ENCODE peak calls at places on chromosomes 7 and 10, in ten cellular contexts. H is AG04450; P is H9; G is stimulated activated naive B cell treated with anti-CD40 and anti-IgM and Interleukin-4, amounts not matched to agents 10 μg/mL and 1 μg/mL and 100 μg/mL, for 72 hours; U is amniotic epithelial cell; O is activated T-cell treated with anti-CD3 and anti-CD28 coated beads, Interleukin-2, amount 50 U/mL, for 72 hours; V is left ventricle myocardium superior; T is left cardiac atrium; J is mucosa of descending colon; Z is anterior cingulate cortex. M is an unnamed sample.

GRCh38 chr10:22846294-22846693 is 81.6 kb upstream of the ARMC3 start:
- DNase-seq in H (no peak), P (no peak), G (no peak), U (no peak), O (no peak), V (no peak), T (no peak), J (no peak), Z (no peak), M (no peak)

GRCh38 chr7:99452541-99452940 is 13.4 kb downstream of the ATP5MF start:
- DNase-seq in H (no peak), P (no peak), G (no peak), U (no peak), O (no peak), V (no peak), T (no peak), J (no peak), Z (no peak), M (no peak)

GRCh38 chr10:61541960-61542359 is 88.8 kb upstream of the TMEM26 start:
- DNase-seq in H (no peak), P (no peak), G (no peak), U (no peak), O (no peak), V (no peak), T (no peak), J (no peak), Z (no peak), M (no peak)

GRCh38 chr7:156667110-156667436 is 26.5 kb downstream of the RNF32 start:
- DNase-seq in H (no peak), P (no peak), G (no peak), U (no peak), O (no peak), V (no peak), T (no peak), J (no peak), Z (no peak), M (no peak)

GRCh38 chr10:86678999-86679792 is 10.9 kb downstream of the LDB3 start:
- DNase-seq in H (no peak), P (no peak), G (no peak), U (no peak), O (no peak), V (no peak), T (no peak), J (peak; percentile 47), Z (no peak), M (no peak)

GRCh38 chr10:71133710-71134686 is 78.4 kb upstream of the UNC5B start:
- DNase-seq in H (no peak), P (peak; percentile 14), G (no peak), U (no peak), O (no peak), V (no peak), T (no peak), J (no peak), Z (no peak), M (no peak)

GRCh38 chr7:132561763-132562162 is 14.5 kb downstream of the PLXNA4 start:
- DNase-seq in H (no peak), P (no peak), G (no peak), U (no peak), O (no peak), V (no peak), T (no peak), J (no peak), Z (no peak), M (no peak)

GRCh38 chr10:2891770-2892124 is 175.6 kb upstream of the PFKP start:
- DNase-seq in H (no peak), P (no peak), G (no peak), U (no peak), O (no peak), V (no peak), T (no peak), J (no peak), Z (no peak), M (no peak)

GRCh38 chr10:110258542-110258941 is 46.2 kb downstream of the SMNDC1 start:
- DNase-seq in H (no peak), P (no peak), G (no peak), U (no peak), O (no peak), V (no peak), T (no peak), J (no peak), Z (no peak), M (no peak)

GRCh38 chr10:59077855-59078254 is 98.6 kb upstream of the PHYHIPL start:
- DNase-seq in H (no peak), P (no peak), G (no peak), U (no peak), O (no peak), V (no peak), T (no peak), J (no peak), Z (no peak), M (no peak)

GRCh38 chr7:24706211-24707165 is 50.8 kb downstream of the GSDME start:
- DNase-seq in H (no peak), P (no peak), G (no peak), U (no peak), O (no peak), V (no peak), T (no peak), J (no peak), Z (no peak), M (no peak)

GRCh38 chr10:102384606-102385429 is 10.7 kb upstream of the NFKB2 start:
- DNase-seq in H (no peak), P (no peak), G (no peak), U (peak; percentile 75), O (no peak), V (no peak), T (no peak), J (no peak), Z (no peak), M (no peak)

GRCh38 chr7:29113384-29114102 is 32.8 kb downstream of the CPVL start:
- DNase-seq in H (no peak), P (peak; percentile 52), G (peak; percentile 38), U (peak; percentile 17), O (no peak), V (no peak), T (no peak), J (peak; percentile 70), Z (no peak), M (peak; percentile 31)

GRCh38 chr7:48875300-48875916 is 48.9 kb upstream of the CDC14C start:
- DNase-seq in H (no peak), P (peak; percentile 73), G (no peak), U (no peak), O (no peak), V (peak; percentile 67), T (peak; percentile 39), J (peak; percentile 29), Z (no peak), M (no peak)

GRCh38 chr7:131327049-131327625 is 539 bp upstream of the MKLN1 start:
- DNase-seq in H (no peak), P (peak; percentile 57), G (no peak), U (peak; percentile 82), O (peak; percentile 22), V (no peak), T (no peak), J (peak; percentile 68), Z (peak; percentile 62), M (no peak)

GRCh38 chr7:47266131-47266706 is 315.7 kb downstream of the TNS3 start:
- DNase-seq in H (peak; percentile 20), P (peak; percentile 68), G (peak; percentile 41), U (peak; percentile 61), O (peak; percentile 60), V (peak; percentile 65), T (peak; percentile 44), J (peak; percentile 76), Z (peak; percentile 6), M (no peak)

GRCh38 chr7:88401009-88401623 is 94.4 kb upstream of the STEAP4 start:
- DNase-seq in H (no peak), P (no peak), G (no peak), U (no peak), O (no peak), V (no peak), T (no peak), J (peak; percentile 16), Z (no peak), M (no peak)

GRCh38 chr7:50779427-50779826 is 3.3 kb downstream of the GRB10 start:
- DNase-seq in H (no peak), P (no peak), G (no peak), U (no peak), O (no peak), V (no peak), T (no peak), J (no peak), Z (no peak), M (no peak)

GRCh38 chr10:101614957-101615759 is 27.0 kb downstream of the DPCD start:
- DNase-seq in H (no peak), P (no peak), G (no peak), U (no peak), O (no peak), V (no peak), T (no peak), J (no peak), Z (no peak), M (no peak)

GRCh38 chr10:127322286-127322685 is 125.9 kb upstream of the INSYN2A start:
- DNase-seq in H (no peak), P (no peak), G (no peak), U (no peak), O (no peak), V (no peak), T (no peak), J (no peak), Z (no peak), M (no peak)

GRCh38 chr10:76939862-76940495 is 697.6 kb downstream of the KCNMA1 start:
- DNase-seq in H (no peak), P (no peak), G (no peak), U (no peak), O (no peak), V (no peak), T (no peak), J (no peak), Z (peak; percentile 8), M (no peak)

GRCh38 chr10:89515031-89515841 is 20.2 kb downstream of the SLC16A12 start:
- DNase-seq in H (peak; percentile 98), P (no peak), G (no peak), U (peak; percentile 99), O (no peak), V (no peak), T (peak; percentile 47), J (no peak), Z (no peak), M (peak; percentile 80)

GRCh38 chr10:49394933-49395740 is 752 bp downstream of the DRGX start:
- DNase-seq in H (no peak), P (no peak), G (no peak), U (no peak), O (no peak), V (no peak), T (no peak), J (no peak), Z (no peak), M (no peak)

GRCh38 chr10:132455441-132455971 is 58.5 kb downstream of the PWWP2B start:
- DNase-seq in H (no peak), P (no peak), G (no peak), U (no peak), O (no peak), V (no peak), T (no peak), J (peak; percentile 73), Z (no peak), M (no peak)

GRCh38 chr10:119826777-119827176 is 45.9 kb downstream of the MCMBP start:
- DNase-seq in H (no peak), P (no peak), G (no peak), U (peak; percentile 58), O (no peak), V (no peak), T (no peak), J (no peak), Z (no peak), M (no peak)

GRCh38 chr10:47042199-47042473 is 130.9 kb downstream of the PTPN20 start:
- DNase-seq in H (no peak), P (no peak), G (no peak), U (no peak), O (no peak), V (no peak), T (peak; percentile 7), J (no peak), Z (no peak), M (no peak)